ENCODE peak calls at places on chromosomes 2 and 18, in ten cellular contexts. N is CD4-positive, CD25-positive, alpha-beta regulatory T cell; X is naive thymus-derived CD4-positive, alpha-beta T cell; E is endothelial cell of umbilical vein; Q is PC-3; M is uterus; I is mesenchymal stem cell; O is neural progenitor cell; Z is lower lobe of right lung; J is colonic mucosa. U is an unnamed sample.

GRCh38 chr2:68253211-68254068 is 1.1 kb upstream of the PPP3R1 start:
- DNase-seq in Q (peak; percentile 19), N (peak; percentile 72), I (peak; percentile 75), X (peak; percentile 57), Z (no peak), J (peak; percentile 45), E (peak; percentile 61), M (no peak), O (peak; percentile 51), U (peak; percentile 34)

GRCh38 chr2:11236335-11236734 is 81.1 kb downstream of the SLC66A3 start:
- DNase-seq in N (no peak), M (no peak), O (no peak), I (peak; percentile 32), E (no peak), J (no peak), Q (no peak), X (no peak), Z (no peak), U (no peak)

GRCh38 chr2:31729442-31730092 is 148.8 kb upstream of the SRD5A2 start:
- DNase-seq in X (no peak), Q (peak; percentile 74), N (no peak), J (no peak), Z (no peak), E (peak; percentile 7), M (no peak), O (peak; percentile 45), I (peak; percentile 1), U (peak; percentile 30)

GRCh38 chr2:74530239-74531161 is 767 bp downstream of the HTRA2 start:
- DNase-seq in N (peak; percentile 60), M (no peak), Q (peak; percentile 38), I (peak; percentile 55), E (peak; percentile 34), X (no peak), O (peak; percentile 53), J (peak; percentile 62), Z (peak; percentile 68), U (peak; percentile 62)

GRCh38 chr2:150688016-150688415 is 200.5 kb upstream of the RND3 start:
- DNase-seq in X (no peak), E (no peak), N (no peak), I (no peak), O (no peak), M (no peak), J (no peak), Q (no peak), Z (no peak), U (no peak)

GRCh38 chr2:117470311-117471095 is 344.0 kb upstream of the DDX18 start:
- DNase-seq in N (peak; percentile 21), Q (peak; percentile 43), X (no peak), M (no peak), I (peak; percentile 44), J (peak; percentile 49), E (no peak), Z (no peak), O (peak; percentile 80), U (peak; percentile 55)

GRCh38 chr18:1676387-1676786 is 771.7 kb downstream of the ADCYAP1 start:
- DNase-seq in O (no peak), E (no peak), X (no peak), I (no peak), N (no peak), J (no peak), Z (no peak), Q (no peak), M (no peak), U (no peak)

GRCh38 chr2:219631406-219631891 is 4.0 kb downstream of the SLC4A3 start:
- DNase-seq in I (no peak), O (no peak), M (no peak), Q (no peak), Z (no peak), E (no peak), X (no peak), J (no peak), N (no peak), U (no peak)

GRCh38 chr18:5294618-5295230 is 802 bp downstream of the ZBTB14 start:
- DNase-seq in Z (peak; percentile 76), E (peak; percentile 63), O (no peak), N (peak; percentile 82), J (peak; percentile 65), Q (peak; percentile 46), I (peak; percentile 76), X (peak; percentile 78), M (peak; percentile 50), U (peak; percentile 71)

GRCh38 chr18:23878336-23878900 is 136.1 kb upstream of the TTC39C start:
- DNase-seq in M (no peak), O (no peak), Z (no peak), X (no peak), Q (no peak), I (no peak), E (no peak), J (no peak), N (no peak), U (peak; percentile 53)

GRCh38 chr18:28514699-28515098 is 337.8 kb upstream of the CDH2 start:
- DNase-seq in N (no peak), J (no peak), O (no peak), I (no peak), X (no peak), Z (no peak), Q (no peak), M (no peak), E (no peak), U (peak; percentile 0)

GRCh38 chr2:209431701-209432100 is 7.9 kb downstream of the MAP2 start:
- DNase-seq in Z (no peak), J (no peak), E (no peak), Q (peak; percentile 96), N (no peak), X (no peak), I (no peak), O (no peak), M (no peak), U (no peak)

GRCh38 chr18:56562479-56562878 is 75.9 kb downstream of the TXNL1 start:
- DNase-seq in E (no peak), I (no peak), N (no peak), Z (no peak), J (no peak), M (no peak), O (no peak), X (no peak), Q (no peak), U (no peak)

GRCh38 chr18:67483237-67483636 is 33.3 kb downstream of the DSEL start:
- DNase-seq in Z (no peak), O (peak; percentile 12), I (no peak), M (no peak), Q (no peak), N (no peak), X (no peak), E (peak; percentile 11), J (no peak), U (no peak)

GRCh38 chr2:206614825-206615224 is 27.5 kb upstream of the FAM237A start:
- DNase-seq in Q (peak; percentile 88), M (no peak), N (no peak), J (no peak), I (peak; percentile 75), Z (no peak), O (no peak), X (no peak), E (no peak), U (no peak)
- H3K27ac ChIP-seq in Q (peak overlapping the region; percentile 84), M (no peak overlapping the region), N (no peak overlapping the region), J (no peak overlapping the region), I (no peak overlapping the region), Z (no peak overlapping the region), O (no peak overlapping the region), X (no peak overlapping the region), E (no peak overlapping the region), U (no peak overlapping the region)

DNA sequence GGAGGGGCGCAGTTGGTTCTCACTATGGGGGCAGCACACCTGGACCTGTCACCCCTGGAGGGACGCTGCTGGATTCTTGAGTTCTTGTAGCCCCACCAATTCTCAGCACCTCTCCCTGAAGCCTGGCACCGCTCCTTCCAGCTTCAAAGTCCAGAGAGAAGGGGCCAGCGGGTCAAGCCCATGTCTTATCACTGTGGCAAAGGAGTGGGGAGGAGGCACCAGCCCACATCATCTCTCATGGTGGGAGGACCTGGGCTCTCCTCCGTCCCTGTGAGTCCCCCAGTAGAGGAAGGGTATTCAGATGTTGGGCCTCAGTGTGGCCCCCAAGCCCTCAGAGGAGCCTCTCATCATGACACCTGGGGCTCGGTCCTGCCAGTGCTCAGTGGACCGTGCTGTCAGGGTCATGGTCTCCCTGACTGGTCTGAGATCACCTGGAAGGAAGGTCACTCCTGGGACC is 67.4 kb downstream of the HS1BP3 start:
- DNase-seq in E (no peak), N (no peak), I (no peak), O (no peak), X (no peak), J (no peak), Z (no peak), M (no peak), Q (no peak), U (no peak)
- H3K4me1 ChIP-seq in E (peaks cover 53% of the 10 kb centered on the region), N (no peaks in the 10 kb centered on the region), I (peaks cover 52% of the 10 kb centered on the region), O (peaks cover 10% of the 10 kb centered on the region), X (no peaks in the 10 kb centered on the region), J (peaks cover 4% of the 10 kb centered on the region), Z (peaks cover 55% of the 10 kb centered on the region), M (peaks cover 5% of the 10 kb centered on the region), Q (peaks cover 49% of the 10 kb centered on the region), U (peaks cover 9% of the 10 kb centered on the region)

GRCh38 chr2:108633379-108633778 is 85.9 kb upstream of the RANBP2 start:
- DNase-seq in N (no peak), Q (no peak), Z (no peak), E (peak; percentile 71), I (no peak), X (no peak), O (no peak), J (peak; percentile 16), M (no peak), U (peak; percentile 71)

GRCh38 chr2:108634591-108635160 is 84.6 kb upstream of the RANBP2 start:
- DNase-seq in E (no peak), Z (no peak), M (no peak), Q (no peak), O (no peak), N (no peak), J (peak; percentile 14), I (peak; percentile 55), X (no peak), U (no peak)

GRCh38 chr2:108640731-108641130 is 78.6 kb upstream of the RANBP2 start:
- DNase-seq in O (no peak), I (peak; percentile 93), J (no peak), E (peak; percentile 38), X (no peak), M (no peak), N (no peak), Q (peak; percentile 78), Z (no peak), U (no peak)

GRCh38 chr2:108635630-108636354 is 83.5 kb upstream of the RANBP2 start:
- DNase-seq in Q (no peak), J (peak; percentile 11), M (no peak), O (no peak), I (no peak), X (no peak), Z (no peak), N (no peak), E (no peak), U (no peak)

DNA sequence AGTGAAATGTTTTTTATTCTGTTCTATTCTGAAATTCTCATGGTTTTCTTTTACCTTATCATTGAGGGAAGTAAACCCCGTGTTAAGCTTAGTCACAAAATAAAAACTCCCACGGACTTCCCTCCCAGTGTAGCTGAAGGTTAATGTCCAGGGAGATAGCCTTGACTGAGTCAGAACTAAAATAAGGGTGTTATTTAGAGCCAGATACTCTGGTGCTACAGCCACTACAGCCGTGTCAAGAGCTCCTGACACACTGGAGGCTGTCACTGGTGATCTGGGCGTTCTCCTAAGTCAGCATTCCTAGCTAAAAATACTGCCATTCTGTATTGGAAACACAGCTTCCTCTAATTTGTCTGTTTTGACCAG is 82.0 kb upstream of the RANBP2 start:
- DNase-seq in N (no peak), X (no peak), Z (no peak), J (peak; percentile 18), O (no peak), I (peak; percentile 97), Q (no peak), E (peak; percentile 97), M (peak; percentile 54), U (peak; percentile 93)
- H3K4me3 ChIP-seq in N (no peak overlapping the region), X (no peak overlapping the region), Z (no peak overlapping the region), J (no peak overlapping the region), O (no peak overlapping the region), I (no peak overlapping the region), Q (no peak overlapping the region), E (no peak overlapping the region), M (no peak overlapping the region), U (no peak overlapping the region)

GRCh38 chr18:53153800-53154199 is 813.8 kb downstream of the DCC start:
- DNase-seq in Z (no peak), Q (no peak), N (no peak), E (no peak), O (no peak), X (no peak), J (no peak), M (no peak), I (no peak), U (no peak)
- H3K27ac ChIP-seq in Z (no peak overlapping the region), Q (no peak overlapping the region), N (no peak overlapping the region), E (no peak overlapping the region), O (no peak overlapping the region), X (no peak overlapping the region), J (no peak overlapping the region), M (no peak overlapping the region), I (no peak overlapping the region), U (no peak overlapping the region)

U was measured in small intestine.